ENCODE peak calls at places on chromosome X, in six cellular contexts. V is activated CD4-positive, alpha-beta T cell treated with anti-CD3 and anti-CD28 coated beads, Interleukin-2, amount 10 ng/mL, durations not matched to agents 24 days and 14 days; T is stimulated activated CD4-positive, alpha-beta T cell treated with anti-CD3 and anti-CD28 coated beads, Interleukin-12 subunit alpha, Interleukin-12 subunit beta, amount 100 ng/mL, for 4 hours; S is RWPE1; Z is anterior cingulate cortex; Y is NCI-H1105. J is an unnamed sample.

GRCh38 chrX:63350551-63350950 is 581 bp downstream of the SPIN4 start:
- DNase-seq in T (peak), S (peak), Z (peak), Y (peak), V (peak), J (no peak)

GRCh38 chrX:281166-281999 is at the start of gene PLCXD1:
- DNase-seq in Z (no peak), T (no peak), V (peak), S (no peak), Y (no peak), J (no peak)

GRCh38 chrX:134676440-134676839 is 18.2 kb upstream of the PLAC1 start:
- DNase-seq in T (no peak), V (no peak), S (peak), Z (no peak), Y (no peak), J (no peak)

GRCh38 chrX:23662853-23663252 is 4.4 kb upstream of the PRDX4 start:
- DNase-seq in V (peak), T (no peak), Z (no peak), S (no peak), Y (no peak), J (peak)

GRCh38 chrX:10901290-10901633 is 209.9 kb upstream of the HCCS start:
- DNase-seq in S (no peak), T (no peak), V (no peak), Y (no peak), Z (no peak), J (no peak)

GRCh38 chrX:107687445-107687844 is 59.1 kb downstream of the PRPS1 start:
- DNase-seq in S (no peak), Z (no peak), Y (no peak), T (no peak), V (no peak), J (no peak)

GRCh38 chrX:18160369-18160768 is 60.3 kb downstream of the BEND2 start:
- DNase-seq in Z (no peak), Y (no peak), V (no peak), T (no peak), S (no peak), J (no peak)

GRCh38 chrX:80807606-80808159 is 2.0 kb downstream of the BRWD3 start:
- DNase-seq in T (no peak), S (peak), V (peak), Y (no peak), Z (no peak), J (no peak)

GRCh38 chrX:71671043-71671829 is 3.9 kb downstream of the LOC101059915 start:
- DNase-seq in V (peak), S (no peak), Z (no peak), T (peak), Y (no peak), J (no peak)

GRCh38 chrX:78543281-78543680 is 115.8 kb downstream of the RTL3 start:
- DNase-seq in T (no peak), Z (no peak), S (no peak), V (no peak), Y (no peak), J (no peak)

GRCh38 chrX:24506082-24506481 is 41.0 kb downstream of the PDK3 start:
- DNase-seq in T (no peak), Y (no peak), S (peak), Z (no peak), V (no peak), J (no peak)

GRCh38 chrX:149760965-149761364 is 12.9 kb upstream of the HSFX1 start:
- DNase-seq in T (no peak), Y (no peak), S (no peak), Z (no peak), V (peak), J (no peak)

GRCh38 chrX:47563801-47564315 is 2.9 kb downstream of the ARAF start:
- DNase-seq in S (no peak), Z (no peak), Y (no peak), V (no peak), T (no peak), J (no peak)

GRCh38 chrX:10634681-10635161 is 14.3 kb upstream of the MID1 start:
- DNase-seq in S (peak), Y (no peak), T (no peak), V (no peak), Z (no peak), J (no peak)

GRCh38 chrX:43849173-43849572 is 33.1 kb downstream of the MAOB start:
- DNase-seq in Z (no peak), Y (no peak), S (no peak), T (no peak), V (no peak), J (no peak)

GRCh38 chrX:119013146-119013545 is 38.7 kb downstream of the LONRF3 start:
- DNase-seq in Z (no peak), S (no peak), V (no peak), Y (no peak), T (no peak), J (no peak)

GRCh38 chrX:130401415-130402210 is at the start of gene RBMX2:
- DNase-seq in S (peak), Y (peak), Z (peak), T (peak), V (peak), J (peak)

GRCh38 chrX:119240356-119240755 is 4.3 kb downstream of the PGRMC1 start:
- DNase-seq in Y (no peak), S (no peak), V (no peak), T (no peak), Z (no peak), J (peak)

GRCh38 chrX:70231666-70232065 is 2.8 kb upstream of the AWAT1 start:
- DNase-seq in Z (no peak), Y (no peak), T (no peak), S (no peak), V (no peak), J (no peak)

GRCh38 chrX:123093792-123094191 is 90.3 kb upstream of the GRIA3 start:
- DNase-seq in S (no peak), Z (no peak), Y (no peak), V (no peak), T (no peak), J (no peak)

GRCh38 chrX:113399501-113400192 is 559.0 kb upstream of the AMOT start:
- DNase-seq in T (no peak), V (no peak), Z (no peak), S (no peak), Y (no peak), J (no peak)

GRCh38 chrX:10529344-10529743 is 91.0 kb downstream of the MID1 start:
- DNase-seq in V (no peak), S (no peak), Y (no peak), T (no peak), Z (no peak), J (no peak)

GRCh38 chrX:49291615-49292337 is 11.7 kb upstream of the GAGE10 start:
- DNase-seq in Y (no peak), V (peak), Z (peak), T (peak), S (no peak), J (no peak)